ENCODE peak calls at places on chromosomes 13 and 19, in five cellular contexts. N, J, M, T and S are unnamed samples.

GRCh38 chr19:57664269-57665127 is 4.2 kb upstream of the ZSCAN4 start:
- DNase-seq in J (peak; percentile 64), T (peak; percentile 84), M (peak; percentile 31), N (peak; percentile 76), S (no peak)

GRCh38 chr13:45850020-45850613 is 1.4 kb downstream of the SIAH3 start:
- DNase-seq in N (no peak), T (peak; percentile 71), J (no peak), M (no peak), S (no peak)

GRCh38 chr13:40233731-40234195 is 432.7 kb downstream of the FOXO1 start:
- DNase-seq in M (no peak), N (no peak), T (no peak), J (peak; percentile 84), S (no peak)

GRCh38 chr19:11345122-11345752 is 831 bp downstream of the TMEM205 start:
- DNase-seq in N (no peak), M (no peak), J (no peak), T (no peak), S (no peak)

GRCh38 chr13:98462241-98462882 is 114.5 kb downstream of the STK24 start:
- DNase-seq in M (no peak), N (no peak), J (no peak), T (no peak), S (no peak)

GRCh38 chr19:52590728-52591127 is 20.6 kb downstream of the ZNF701 start:
- DNase-seq in M (no peak), N (no peak), T (peak; percentile 67), J (no peak), S (no peak)

GRCh38 chr19:34448191-34448590 is 20.0 kb downstream of the UBA2 start:
- DNase-seq in T (no peak), N (no peak), J (no peak), M (no peak), S (no peak)

GRCh38 chr13:40252241-40252640 is 414.2 kb downstream of the FOXO1 start:
- DNase-seq in T (no peak), J (no peak), N (no peak), M (no peak), S (no peak)

GRCh38 chr13:103188688-103189326 is 122.6 kb upstream of the SLC10A2 start:
- DNase-seq in M (no peak), T (no peak), N (peak; percentile 61), J (no peak), S (no peak)

GRCh38 chr13:108218044-108218974 is at the start of gene ABHD13:
- DNase-seq in J (peak; percentile 95), T (peak; percentile 97), N (peak; percentile 95), M (peak; percentile 91), S (peak; percentile 95)

GRCh38 chr13:108214511-108215383 is 589 bp downstream of the LIG4 start:
- DNase-seq in J (peak; percentile 57), M (no peak), T (peak; percentile 75), N (no peak), S (no peak)

GRCh38 chr13:108213946-108214345 is 1.4 kb downstream of the LIG4 start:
- DNase-seq in N (no peak), J (no peak), T (no peak), M (no peak), S (no peak)

GRCh38 chr13:108215428-108215827 is at the start of gene LIG4:
- DNase-seq in J (peak; percentile 97), M (peak; percentile 92), N (peak; percentile 96), T (peak; percentile 97), S (peak; percentile 92)

DNA sequence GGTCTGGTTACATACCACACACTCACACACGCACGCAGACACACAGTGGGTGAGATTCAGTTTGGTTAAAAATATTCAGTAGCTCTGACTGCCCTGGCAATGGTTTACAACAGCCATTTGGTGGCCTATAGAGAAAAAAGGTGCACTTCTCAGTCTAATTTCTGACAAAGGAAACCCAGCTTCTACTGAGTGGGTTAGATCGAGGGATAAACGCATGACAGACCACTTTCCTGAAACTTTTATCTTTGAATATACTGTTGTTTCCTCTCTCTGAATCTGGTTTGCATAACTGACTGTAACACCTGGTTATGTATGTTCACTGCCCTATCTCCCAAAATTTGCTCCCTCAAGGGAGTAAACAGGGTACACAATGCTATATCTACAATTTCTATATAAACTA is 2.4 kb downstream of the LIG4 start:
- DNase-seq in M (no peak), N (no peak), J (no peak), T (no peak), S (no peak)
- TF ChIP-seq CTCF in M (no peak), N (no peak), J (no peak), T (no peak), S (no peak)

DNA sequence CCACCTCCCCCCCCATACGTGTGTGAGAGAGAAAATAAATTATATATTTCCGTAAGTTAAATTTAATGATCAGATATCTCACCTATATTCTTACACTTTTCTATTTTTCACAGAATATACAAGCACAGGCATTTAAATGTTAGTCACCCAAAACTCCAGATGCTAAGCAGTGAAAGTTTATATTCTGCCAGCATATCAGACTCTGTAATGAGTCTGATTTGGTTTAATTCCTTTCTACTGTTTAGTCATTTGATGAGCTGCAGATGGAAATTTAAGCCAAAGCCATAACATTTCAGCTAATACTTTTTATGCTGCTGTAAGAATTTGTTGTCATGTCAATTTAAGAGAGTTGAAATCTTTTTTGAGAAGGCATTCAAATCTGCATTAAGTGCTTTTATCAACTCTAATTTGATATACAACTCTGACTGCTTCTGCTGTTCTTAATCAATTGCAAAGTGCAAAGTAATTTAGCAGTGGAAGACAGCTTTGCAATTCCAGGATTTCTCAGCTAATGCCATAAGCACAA is 8.0 kb downstream of the FRY start:
- DNase-seq in N (no peak), M (no peak), T (no peak), J (no peak), S (no peak)
- H3K27ac ChIP-seq in N (no peak overlapping the region), M (no peak overlapping the region), T (no peak overlapping the region), J (no peak overlapping the region), S (peak overlapping the region; percentile 62)

DNA sequence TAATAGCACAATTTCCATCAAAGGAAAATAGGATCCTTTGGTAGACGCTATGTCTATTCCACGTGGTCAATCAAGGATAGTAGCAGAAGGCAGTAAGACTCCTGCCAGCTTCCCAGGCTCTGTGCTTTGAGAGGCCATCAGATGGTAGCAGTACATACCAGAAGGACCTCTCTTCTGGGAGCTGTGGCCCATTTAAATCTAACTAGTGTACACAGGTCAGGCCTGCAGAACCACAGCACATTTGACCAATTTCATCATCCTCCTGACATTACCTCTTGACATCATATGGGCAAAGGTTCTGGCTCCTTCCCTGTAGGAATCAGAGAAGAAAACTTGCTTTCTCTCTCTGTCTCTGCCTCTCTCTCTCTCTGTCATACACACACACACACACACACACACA is 229.6 kb upstream of the HTR2A start:
- DNase-seq in M (no peak), N (peak; percentile 51), T (peak; percentile 51), J (no peak), S (no peak)
- TF ChIP-seq CTCF in M (no peak), N (peak; percentile 21), T (peak; percentile 54), J (no peak), S (no peak)

DNA sequence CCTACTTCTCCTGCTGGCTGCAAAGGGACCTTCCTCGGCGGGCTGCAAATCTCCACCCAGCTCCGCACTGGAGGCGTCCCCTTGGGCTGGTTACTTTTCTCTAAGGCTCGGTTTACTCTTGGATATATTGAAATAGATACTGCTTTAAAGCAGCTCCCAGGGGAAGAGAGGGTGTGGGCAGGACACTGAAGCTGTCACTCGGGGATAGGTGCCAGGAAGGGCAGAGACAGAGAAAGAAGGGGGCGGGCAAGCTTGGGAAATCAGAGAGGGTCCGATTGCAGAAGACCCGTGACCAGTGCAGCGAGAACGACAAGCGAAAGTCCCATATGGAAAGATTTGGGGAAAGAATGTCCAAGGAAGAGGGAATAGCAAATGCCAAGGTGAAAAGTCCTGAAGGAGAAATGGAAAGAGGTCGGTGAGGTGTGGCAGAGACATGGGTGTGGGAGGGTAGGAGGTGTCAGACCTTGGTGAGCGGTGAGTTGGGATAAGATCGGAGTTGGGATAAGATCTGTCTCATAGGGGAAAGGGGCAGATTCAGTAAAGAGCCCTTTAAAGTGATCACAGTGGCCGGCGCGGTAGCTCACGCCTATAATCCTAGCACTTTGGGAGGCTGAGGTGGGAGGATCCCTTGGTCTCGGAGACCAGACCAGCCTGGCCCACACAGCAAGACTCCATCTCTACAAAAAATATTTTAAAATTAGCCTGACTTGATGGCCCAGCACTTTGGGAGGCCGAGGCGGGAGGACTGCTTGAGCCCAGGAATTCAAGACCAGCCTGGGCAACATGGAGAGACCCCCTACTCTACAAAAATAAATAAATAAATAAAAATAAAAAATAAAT is 618 bp downstream of the THSD8 start:
- DNase-seq in N (peak; percentile 21), T (no peak), J (peak; percentile 65), M (no peak), S (no peak)
- H3K27ac ChIP-seq in N (no peak overlapping the region), T (no peak overlapping the region), J (peak overlapping the region; percentile 82), M (peak overlapping the region; percentile 81), S (peak overlapping the region; percentile 64)

DNA sequence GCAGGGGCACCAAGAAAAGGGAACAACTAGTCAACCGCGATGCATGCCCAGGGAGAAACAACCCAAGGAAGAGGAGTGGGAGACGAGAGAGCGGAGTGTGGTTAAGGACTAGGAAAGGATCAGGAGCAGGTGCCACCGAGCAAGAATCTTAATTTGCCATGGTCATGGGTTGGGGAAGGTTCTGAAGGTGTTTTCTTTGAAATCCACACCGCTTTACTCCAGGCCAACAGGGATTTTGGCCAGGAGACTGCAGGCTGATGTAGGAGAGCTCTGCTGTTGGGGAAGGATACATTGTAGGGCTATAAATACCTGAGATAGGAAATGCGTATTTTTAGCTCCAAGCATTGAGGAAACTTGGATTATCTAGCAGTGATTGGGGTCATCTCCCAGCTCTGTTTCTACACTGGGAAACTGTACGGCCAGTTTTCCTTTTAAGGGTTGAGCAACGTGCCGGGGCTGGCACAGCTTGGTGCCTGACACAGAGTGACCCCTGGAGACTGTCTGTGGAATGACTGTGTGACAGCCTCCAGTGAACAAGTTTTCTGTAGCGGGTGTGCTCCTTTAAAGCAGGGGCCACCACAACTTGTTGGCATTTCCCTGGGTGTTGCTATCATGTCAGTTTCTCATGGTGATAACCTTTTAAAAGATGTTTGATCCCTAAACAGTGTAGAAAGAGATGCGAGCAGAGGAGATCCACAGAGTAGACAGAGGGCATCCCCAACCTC is 34.2 kb downstream of the ZNF536 start:
- DNase-seq in M (no peak), T (peak; percentile 73), N (no peak), J (no peak), S (no peak)
- TF ChIP-seq CTCF in M (no peak), T (peak; percentile 76), N (no peak), J (peak; percentile 30), S (no peak)

DNA sequence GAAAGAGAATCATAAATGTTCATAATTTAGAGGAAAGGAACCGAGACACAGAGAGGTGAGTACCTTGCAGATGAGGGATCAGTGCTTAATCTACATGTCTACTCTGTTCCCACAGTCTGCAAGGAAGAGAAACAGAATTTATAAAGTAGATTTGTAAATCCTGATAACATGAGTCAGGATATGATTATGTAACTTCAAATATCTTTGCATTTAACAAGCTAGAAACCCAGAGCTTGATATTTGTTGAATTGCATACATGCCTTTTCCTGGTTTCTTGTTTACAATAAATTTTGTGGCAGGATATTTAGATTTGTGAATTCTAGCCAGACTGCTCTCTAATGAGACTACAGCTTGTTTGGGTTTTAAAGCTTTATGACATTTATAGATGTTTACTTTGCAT is 219.2 kb downstream of the ENOX1 start:
- DNase-seq in N (peak; percentile 17), J (no peak), T (no peak), M (no peak), S (no peak)
- H3K27ac ChIP-seq in N (no peak overlapping the region), J (no peak overlapping the region), T (no peak overlapping the region), M (no peak overlapping the region), S (no peak overlapping the region)